ENCODE peak calls at places on chromosomes 13 and 19, in four cellular contexts. One of them, this sample, is unnamed.

GRCh38 chr19:46967578-46968018 is 52.0 kb upstream of the NPAS1 start:
- DNase-seq in dorsolateral prefrontal cortex: no peak
- DNase-seq in lower lobe of right lung: peak; percentile 52
- DNase-seq in body of pancreas: no peak
- DNase-seq in this sample: no peak

GRCh38 chr13:32170841-32171240 is 139.3 kb downstream of the FRY start:
- DNase-seq in body of pancreas: no peak
- DNase-seq in dorsolateral prefrontal cortex: no peak
- DNase-seq in lower lobe of right lung: no peak
- DNase-seq in this sample: no peak

GRCh38 chr19:33887891-33888290 is 91.2 kb downstream of the KCTD15 start:
- DNase-seq in dorsolateral prefrontal cortex: no peak
- DNase-seq in body of pancreas: peak; percentile 68
- DNase-seq in lower lobe of right lung: no peak
- DNase-seq in this sample: no peak

GRCh38 chr13:61170791-61171330 is 244.8 kb downstream of the PCDH20 start:
- DNase-seq in lower lobe of right lung: no peak
- DNase-seq in body of pancreas: no peak
- DNase-seq in dorsolateral prefrontal cortex: peak; percentile 6
- DNase-seq in this sample: no peak

GRCh38 chr19:4536798-4537197 is 1.8 kb upstream of the PLIN5 start:
- DNase-seq in lower lobe of right lung: no peak
- DNase-seq in dorsolateral prefrontal cortex: no peak
- DNase-seq in body of pancreas: peak; percentile 54
- DNase-seq in this sample: no peak

GRCh38 chr13:41085961-41086360 is 24.7 kb downstream of the WBP4 start:
- DNase-seq in lower lobe of right lung: no peak
- DNase-seq in body of pancreas: no peak
- DNase-seq in dorsolateral prefrontal cortex: no peak
- DNase-seq in this sample: no peak

GRCh38 chr13:20394506-20394905 is 131.2 kb downstream of the CRYL1 start:
- DNase-seq in lower lobe of right lung: no peak
- DNase-seq in dorsolateral prefrontal cortex: no peak
- DNase-seq in body of pancreas: no peak
- DNase-seq in this sample: peak; percentile 19

GRCh38 chr19:4969772-4970531 is 1.0 kb downstream of the KDM4B start:
- DNase-seq in body of pancreas: no peak
- DNase-seq in dorsolateral prefrontal cortex: no peak
- DNase-seq in lower lobe of right lung: no peak
- DNase-seq in this sample: peak; percentile 78

GRCh38 chr19:5067666-5068065 is 98.8 kb downstream of the KDM4B start:
- DNase-seq in body of pancreas: no peak
- DNase-seq in lower lobe of right lung: no peak
- DNase-seq in dorsolateral prefrontal cortex: no peak
- DNase-seq in this sample: no peak

GRCh38 chr19:29326849-29327840 is 114.2 kb upstream of the UQCRFS1 start:
- DNase-seq in dorsolateral prefrontal cortex: no peak
- DNase-seq in lower lobe of right lung: no peak
- DNase-seq in body of pancreas: no peak
- DNase-seq in this sample: no peak

GRCh38 chr19:58466089-58466759 is 656 bp upstream of the ZNF324 start:
- DNase-seq in lower lobe of right lung: no peak
- DNase-seq in body of pancreas: no peak
- DNase-seq in dorsolateral prefrontal cortex: no peak
- DNase-seq in this sample: no peak

DNA sequence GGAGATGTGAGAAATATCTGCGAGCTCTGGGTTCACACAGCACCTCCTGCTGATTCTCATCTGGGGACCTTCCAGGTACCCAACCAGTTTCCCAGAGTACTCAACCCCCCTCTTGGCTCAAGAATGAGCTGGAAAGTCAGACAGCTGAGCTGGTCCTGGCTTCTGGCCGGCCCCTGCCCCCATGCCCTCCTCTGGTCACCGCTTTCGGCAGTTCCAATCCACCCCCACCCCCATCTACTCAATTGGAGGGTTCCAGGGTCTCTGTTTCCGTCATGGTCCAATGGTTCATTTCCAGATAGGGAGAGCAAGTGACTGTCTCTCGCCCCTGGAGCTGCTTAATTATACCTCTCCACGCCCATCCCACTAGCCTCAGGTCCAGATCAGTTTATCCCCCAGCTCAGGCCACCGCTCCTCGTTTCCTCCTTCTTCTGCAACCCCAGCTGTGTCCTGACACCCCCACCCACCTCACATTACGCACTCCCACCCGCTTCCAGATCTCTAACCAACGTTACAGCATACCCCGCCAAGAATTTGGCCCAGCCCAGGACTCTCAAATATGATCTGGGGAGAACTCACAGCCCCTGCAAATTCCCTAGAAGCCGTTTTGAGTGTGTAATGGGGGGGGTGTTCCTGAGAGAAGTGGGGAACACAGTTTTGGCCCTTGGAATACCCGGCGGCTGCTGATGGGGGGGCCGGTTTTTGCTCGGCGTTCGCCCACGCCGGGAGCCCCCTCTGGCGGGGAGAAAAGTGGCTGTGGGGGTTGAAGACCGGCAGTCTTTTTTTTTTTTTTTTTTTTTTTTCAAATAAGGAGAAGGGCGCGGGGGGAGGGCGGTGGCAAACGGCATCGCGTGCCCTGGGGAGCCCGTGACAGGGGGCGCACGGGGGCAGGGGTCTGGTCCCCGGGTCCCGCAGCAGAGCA is 1.8 kb upstream of the PDE4A start:
- DNase-seq in dorsolateral prefrontal cortex: no peak
- DNase-seq in lower lobe of right lung: no peak
- DNase-seq in body of pancreas: no peak
- DNase-seq in this sample: no peak
- TF ChIP-seq CTCF in dorsolateral prefrontal cortex: no peak
- TF ChIP-seq CTCF in lower lobe of right lung: no peak
- TF ChIP-seq CTCF in body of pancreas: no peak
- TF ChIP-seq CTCF in this sample: no peak

DNA sequence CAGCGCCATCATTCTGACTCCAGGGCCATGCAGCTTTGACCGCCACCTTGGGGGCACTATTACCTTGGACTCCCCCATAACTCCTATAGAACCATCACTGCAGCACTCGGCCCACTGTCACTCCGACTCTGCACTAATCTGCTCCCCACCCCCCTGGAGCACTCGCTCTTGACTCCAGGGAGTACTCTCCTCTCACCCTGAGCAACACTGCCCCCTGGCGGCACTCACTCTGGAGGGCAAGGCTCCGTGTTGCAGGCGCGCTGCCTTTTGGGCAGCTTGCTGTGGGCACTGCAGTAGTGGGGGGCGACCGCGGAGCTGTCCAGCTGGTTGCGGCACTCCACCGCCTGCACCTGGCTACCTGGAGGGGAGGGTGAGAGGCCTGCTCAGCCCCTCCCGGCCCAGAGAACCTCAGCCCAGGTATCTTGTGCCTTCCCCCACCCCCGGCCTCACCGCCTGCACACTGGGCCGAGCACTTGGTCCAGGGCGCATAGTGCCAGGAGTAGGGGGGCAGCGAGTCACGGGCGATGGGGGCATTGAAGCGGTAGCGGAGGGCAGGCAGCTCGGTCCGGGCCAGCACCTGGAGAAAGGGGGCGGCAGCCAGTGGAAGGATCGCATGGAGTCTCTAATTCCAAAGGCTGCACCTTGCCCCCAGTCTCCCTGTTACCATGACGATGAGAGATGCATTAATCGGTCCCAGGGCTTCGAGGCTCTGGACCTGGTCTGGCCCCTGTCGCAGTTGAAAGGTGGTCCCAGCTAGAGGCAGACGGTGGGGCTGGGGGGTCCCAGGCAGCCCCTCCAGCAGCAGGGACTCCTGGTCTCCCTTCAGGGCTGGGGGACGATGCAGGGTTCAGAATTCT is 8.9 kb upstream of the MYO1F start:
- DNase-seq in body of pancreas: no peak
- DNase-seq in dorsolateral prefrontal cortex: no peak
- DNase-seq in lower lobe of right lung: peak; percentile 73
- DNase-seq in this sample: peak; percentile 74
- TF ChIP-seq CTCF in body of pancreas: peak; percentile 43
- TF ChIP-seq CTCF in dorsolateral prefrontal cortex: peak; percentile 50
- TF ChIP-seq CTCF in lower lobe of right lung: peak; percentile 51
- TF ChIP-seq CTCF in this sample: peak; percentile 50

DNA sequence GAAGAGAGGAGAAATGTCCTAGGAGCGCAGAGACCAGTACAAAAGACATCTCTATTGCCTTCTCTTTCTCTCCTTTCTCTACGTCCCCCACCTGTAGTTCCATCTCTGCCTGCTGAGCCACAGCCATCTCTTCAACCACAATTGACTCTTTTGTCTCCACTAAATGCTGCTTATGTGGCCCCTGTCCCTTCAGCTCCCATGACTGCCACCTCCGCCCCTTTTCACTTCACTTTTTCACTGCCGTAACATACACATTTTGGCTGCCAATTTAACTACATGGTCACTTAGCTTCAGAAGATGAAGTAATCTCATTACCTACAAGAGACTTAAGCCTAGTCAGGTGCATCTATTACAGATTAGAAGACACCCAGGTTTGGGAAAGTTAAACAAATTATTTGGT is 81.9 kb downstream of the MZT1 start:
- DNase-seq in lower lobe of right lung: no peak
- DNase-seq in dorsolateral prefrontal cortex: no peak
- DNase-seq in body of pancreas: no peak
- DNase-seq in this sample: no peak
- TF ChIP-seq CTCF in lower lobe of right lung: no peak
- TF ChIP-seq CTCF in dorsolateral prefrontal cortex: no peak
- TF ChIP-seq CTCF in body of pancreas: no peak
- TF ChIP-seq CTCF in this sample: no peak

DNA sequence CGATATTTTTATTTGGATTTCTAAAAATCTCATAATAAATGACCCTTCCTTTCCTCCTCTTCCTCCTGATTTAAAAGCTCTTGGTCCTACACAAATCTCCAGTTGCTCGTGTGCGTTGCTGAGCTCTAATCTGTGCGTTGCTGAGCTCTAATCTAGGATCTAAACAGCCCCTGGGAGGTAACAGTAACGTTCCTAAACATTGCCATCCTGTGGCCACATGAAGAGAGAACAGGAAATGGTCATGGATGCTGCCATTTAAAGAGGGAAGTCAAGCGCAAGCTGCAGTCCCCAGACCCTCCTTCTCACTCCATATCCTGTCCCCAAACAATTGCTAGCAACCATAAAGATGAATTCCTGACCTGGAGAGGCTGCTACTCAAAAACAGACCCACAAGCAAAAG is 170.8 kb downstream of the NUFIP1 start:
- DNase-seq in dorsolateral prefrontal cortex: no peak
- DNase-seq in body of pancreas: no peak
- DNase-seq in lower lobe of right lung: no peak
- DNase-seq in this sample: no peak
- TF ChIP-seq CTCF in dorsolateral prefrontal cortex: no peak
- TF ChIP-seq CTCF in body of pancreas: peak; percentile 48
- TF ChIP-seq CTCF in lower lobe of right lung: no peak
- TF ChIP-seq CTCF in this sample: no peak

GRCh38 chr19:6204212-6204611 is 68.7 kb downstream of the ACSBG2 start:
- DNase-seq in dorsolateral prefrontal cortex: no peak
- DNase-seq in lower lobe of right lung: no peak
- DNase-seq in body of pancreas: no peak
- DNase-seq in this sample: no peak

GRCh38 chr19:6204866-6205723 is 69.6 kb downstream of the ACSBG2 start:
- DNase-seq in dorsolateral prefrontal cortex: no peak
- DNase-seq in lower lobe of right lung: peak; percentile 14
- DNase-seq in body of pancreas: no peak
- DNase-seq in this sample: no peak

GRCh38 chr19:6198896-6199239 is 63.4 kb downstream of the ACSBG2 start:
- DNase-seq in body of pancreas: no peak
- DNase-seq in lower lobe of right lung: no peak
- DNase-seq in dorsolateral prefrontal cortex: no peak
- DNase-seq in this sample: no peak

GRCh38 chr19:6196361-6196760 is 60.9 kb downstream of the ACSBG2 start:
- DNase-seq in lower lobe of right lung: no peak
- DNase-seq in dorsolateral prefrontal cortex: no peak
- DNase-seq in body of pancreas: no peak
- DNase-seq in this sample: no peak

DNA sequence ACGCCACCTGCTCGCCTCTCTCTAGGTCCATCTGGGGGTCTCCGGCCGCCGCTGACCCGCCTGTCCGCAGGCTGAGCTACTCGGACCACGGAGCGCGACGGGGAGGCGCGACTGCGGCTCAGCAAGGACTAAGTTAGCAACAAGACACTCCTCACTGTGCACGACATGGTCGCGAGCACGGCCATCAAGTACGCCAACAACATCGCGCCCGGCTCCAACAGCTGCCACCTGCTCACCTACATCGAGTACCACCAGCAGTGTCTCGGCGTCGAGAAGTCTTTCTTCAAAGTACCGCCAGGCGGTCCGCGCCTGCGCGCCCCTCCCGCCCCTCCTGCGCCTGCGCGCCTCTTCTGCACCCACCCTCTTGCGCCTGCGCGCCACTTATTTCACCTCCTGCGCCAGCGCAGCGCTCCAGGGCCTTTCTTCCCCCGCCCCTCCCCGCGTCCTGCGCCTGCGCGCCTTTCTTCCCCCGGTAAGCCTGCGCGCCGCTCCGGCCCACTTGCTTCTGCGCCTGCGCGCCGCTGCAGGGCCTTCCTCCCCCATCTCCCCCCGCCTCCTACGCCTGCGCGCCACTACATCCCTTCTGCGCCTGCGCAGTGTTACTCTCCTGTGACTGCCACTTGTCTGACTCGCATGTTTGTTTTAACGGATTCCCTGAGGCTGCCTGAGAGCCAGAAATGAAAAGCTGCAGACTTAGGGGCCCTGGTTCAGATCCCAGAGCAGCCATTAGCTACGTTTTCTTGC is 63.9 kb downstream of the ACSBG2 start:
- DNase-seq in body of pancreas: peak; percentile 100
- DNase-seq in dorsolateral prefrontal cortex: peak; percentile 90
- DNase-seq in lower lobe of right lung: peak; percentile 99
- DNase-seq in this sample: peak; percentile 99
- TF ChIP-seq CTCF in body of pancreas: peak; percentile 62
- TF ChIP-seq CTCF in dorsolateral prefrontal cortex: no peak
- TF ChIP-seq CTCF in lower lobe of right lung: peak; percentile 52
- TF ChIP-seq CTCF in this sample: no peak

DNA sequence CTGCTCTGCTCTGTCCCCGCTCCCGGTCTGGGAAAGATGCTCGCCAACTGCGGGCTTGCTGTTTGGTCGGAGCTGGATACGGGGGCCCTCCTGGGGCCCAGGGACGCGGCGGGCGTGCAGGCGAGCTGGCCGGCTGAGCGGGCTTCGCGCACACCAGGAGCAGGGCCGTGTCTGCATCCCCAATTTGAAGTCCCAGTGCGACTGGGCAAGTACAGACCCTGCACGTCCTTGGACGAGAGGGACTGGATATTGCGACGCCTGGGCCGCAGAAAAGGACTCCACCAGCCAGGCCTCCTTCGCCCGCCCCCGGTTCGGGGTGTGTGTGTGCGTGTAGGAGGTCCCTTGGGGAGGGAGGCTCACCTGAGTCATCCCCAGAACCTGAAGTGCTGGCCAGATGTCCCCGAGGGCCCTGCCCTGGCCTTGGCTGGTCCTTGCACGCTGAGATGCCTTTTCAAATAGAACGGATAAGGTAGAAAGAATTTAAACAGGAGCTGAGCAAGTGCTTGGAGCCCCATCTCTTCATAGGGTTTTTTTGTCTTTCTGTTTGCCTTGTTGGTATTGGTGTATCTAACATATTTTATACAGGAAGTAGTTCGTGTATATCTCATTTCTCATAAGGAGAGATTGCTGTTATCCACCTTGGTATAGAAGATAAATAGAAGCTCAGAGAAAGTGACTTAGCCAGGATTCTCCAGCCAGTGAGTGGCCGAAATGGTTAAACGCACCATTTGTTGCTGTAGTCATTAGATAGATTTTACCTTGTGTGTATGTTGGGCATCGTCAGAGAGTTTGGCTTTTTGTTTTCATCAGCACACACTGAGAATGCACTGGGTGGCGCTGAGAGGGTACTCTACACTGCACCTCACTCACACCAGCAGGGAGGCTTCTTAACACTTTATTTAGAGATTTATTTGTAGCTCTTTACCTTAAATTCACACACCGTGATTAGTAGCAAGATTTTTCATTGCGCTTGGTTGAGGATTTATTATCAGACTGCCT is 1.1 kb downstream of the NAXD start:
- DNase-seq in body of pancreas: peak; percentile 64
- DNase-seq in lower lobe of right lung: no peak
- DNase-seq in dorsolateral prefrontal cortex: peak; percentile 59
- DNase-seq in this sample: peak; percentile 80
- TF ChIP-seq CTCF in body of pancreas: peak; percentile 16
- TF ChIP-seq CTCF in lower lobe of right lung: no peak
- TF ChIP-seq CTCF in dorsolateral prefrontal cortex: no peak
- TF ChIP-seq CTCF in this sample: peak; percentile 22